ENCODE peak calls at places on chromosomes 5 and 9, in nine cellular contexts. One of them, this sample, is unnamed.

GRCh38 chr5:149388498-149389190 is 9.6 kb upstream of the IL17B start:
- DNase-seq in IMR-90: no peak
- DNase-seq in brain microvascular endothelial cell: no peak
- DNase-seq in adrenal gland: no peak
- DNase-seq in upper lobe of left lung: no peak
- DNase-seq in ovary: no peak
- DNase-seq in CD8-positive, alpha-beta T cell: no peak
- DNase-seq in esophagus squamous epithelium: no peak
- DNase-seq in mesenchymal stem cell: peak; percentile 52
- DNase-seq in this sample: no peak

GRCh38 chr9:117494401-117495130 is 79.7 kb upstream of the ASTN2 start:
- DNase-seq in upper lobe of left lung: no peak
- DNase-seq in mesenchymal stem cell: no peak
- DNase-seq in adrenal gland: no peak
- DNase-seq in esophagus squamous epithelium: no peak
- DNase-seq in CD8-positive, alpha-beta T cell: no peak
- DNase-seq in ovary: no peak
- DNase-seq in IMR-90: no peak
- DNase-seq in brain microvascular endothelial cell: no peak
- DNase-seq in this sample: no peak

GRCh38 chr9:133944746-133945135 is 47.4 kb downstream of the VAV2 start:
- DNase-seq in upper lobe of left lung: peak; percentile 59
- DNase-seq in mesenchymal stem cell: peak; percentile 65
- DNase-seq in adrenal gland: peak; percentile 93
- DNase-seq in CD8-positive, alpha-beta T cell: no peak
- DNase-seq in ovary: no peak
- DNase-seq in brain microvascular endothelial cell: peak; percentile 53
- DNase-seq in IMR-90: peak; percentile 62
- DNase-seq in esophagus squamous epithelium: no peak
- DNase-seq in this sample: no peak

GRCh38 chr5:37557734-37558293 is 178.7 kb downstream of the WDR70 start:
- DNase-seq in brain microvascular endothelial cell: no peak
- DNase-seq in CD8-positive, alpha-beta T cell: no peak
- DNase-seq in upper lobe of left lung: no peak
- DNase-seq in mesenchymal stem cell: no peak
- DNase-seq in esophagus squamous epithelium: no peak
- DNase-seq in adrenal gland: no peak
- DNase-seq in ovary: no peak
- DNase-seq in IMR-90: no peak
- DNase-seq in this sample: no peak

GRCh38 chr5:142680605-142681259 is 5.2 kb downstream of the FGF1 start:
- DNase-seq in adrenal gland: no peak
- DNase-seq in CD8-positive, alpha-beta T cell: no peak
- DNase-seq in esophagus squamous epithelium: no peak
- DNase-seq in upper lobe of left lung: no peak
- DNase-seq in mesenchymal stem cell: peak; percentile 36
- DNase-seq in ovary: no peak
- DNase-seq in IMR-90: peak; percentile 76
- DNase-seq in brain microvascular endothelial cell: no peak
- DNase-seq in this sample: no peak

GRCh38 chr9:87675906-87676515 is 49.9 kb upstream of the CTSL start:
- DNase-seq in upper lobe of left lung: peak; percentile 62
- DNase-seq in adrenal gland: no peak
- DNase-seq in esophagus squamous epithelium: no peak
- DNase-seq in CD8-positive, alpha-beta T cell: no peak
- DNase-seq in mesenchymal stem cell: no peak
- DNase-seq in ovary: no peak
- DNase-seq in brain microvascular endothelial cell: no peak
- DNase-seq in IMR-90: no peak
- DNase-seq in this sample: no peak

GRCh38 chr9:18020254-18020745 is 441.4 kb downstream of the SH3GL2 start:
- DNase-seq in IMR-90: no peak
- DNase-seq in upper lobe of left lung: no peak
- DNase-seq in CD8-positive, alpha-beta T cell: no peak
- DNase-seq in mesenchymal stem cell: no peak
- DNase-seq in ovary: no peak
- DNase-seq in esophagus squamous epithelium: no peak
- DNase-seq in adrenal gland: no peak
- DNase-seq in brain microvascular endothelial cell: no peak
- DNase-seq in this sample: no peak

GRCh38 chr9:125121156-125121555 is 22.2 kb downstream of the SCAI start:
- DNase-seq in mesenchymal stem cell: no peak
- DNase-seq in upper lobe of left lung: no peak
- DNase-seq in esophagus squamous epithelium: no peak
- DNase-seq in IMR-90: no peak
- DNase-seq in adrenal gland: no peak
- DNase-seq in brain microvascular endothelial cell: no peak
- DNase-seq in CD8-positive, alpha-beta T cell: no peak
- DNase-seq in ovary: no peak
- DNase-seq in this sample: no peak

GRCh38 chr9:6969805-6970204 is 212.0 kb downstream of the KDM4C start:
- DNase-seq in adrenal gland: no peak
- DNase-seq in upper lobe of left lung: no peak
- DNase-seq in esophagus squamous epithelium: no peak
- DNase-seq in IMR-90: no peak
- DNase-seq in mesenchymal stem cell: no peak
- DNase-seq in CD8-positive, alpha-beta T cell: no peak
- DNase-seq in ovary: no peak
- DNase-seq in brain microvascular endothelial cell: no peak
- DNase-seq in this sample: no peak

GRCh38 chr9:4207881-4208615 is 91.8 kb downstream of the GLIS3 start:
- DNase-seq in mesenchymal stem cell: peak; percentile 59
- DNase-seq in IMR-90: peak; percentile 61
- DNase-seq in esophagus squamous epithelium: no peak
- DNase-seq in adrenal gland: no peak
- DNase-seq in ovary: no peak
- DNase-seq in upper lobe of left lung: no peak
- DNase-seq in CD8-positive, alpha-beta T cell: no peak
- DNase-seq in brain microvascular endothelial cell: peak; percentile 63
- DNase-seq in this sample: no peak

DNA sequence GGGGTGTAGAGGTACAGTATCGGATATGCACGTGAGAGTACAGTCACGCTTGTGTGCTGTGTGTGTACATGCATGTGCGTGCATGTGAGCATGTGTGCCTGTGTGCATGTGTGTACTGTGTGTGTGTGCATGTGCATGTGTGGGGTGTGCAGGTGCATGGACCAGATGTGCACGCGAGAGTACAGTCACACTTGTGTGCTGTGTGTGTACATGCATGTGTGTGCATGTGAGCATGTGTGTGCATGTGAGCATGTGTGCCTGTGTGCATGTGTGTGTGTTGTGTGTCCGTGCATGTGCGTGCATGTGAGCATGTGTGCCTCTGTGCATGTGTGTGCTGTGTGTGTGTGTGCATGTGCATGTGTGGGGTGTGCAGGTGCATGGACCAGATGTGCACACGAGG is 10.3 kb downstream of the SLC6A19 start:
- DNase-seq in adrenal gland: no peak
- DNase-seq in esophagus squamous epithelium: no peak
- DNase-seq in upper lobe of left lung: no peak
- DNase-seq in brain microvascular endothelial cell: no peak
- DNase-seq in ovary: no peak
- DNase-seq in IMR-90: no peak
- DNase-seq in CD8-positive, alpha-beta T cell: no peak
- DNase-seq in mesenchymal stem cell: no peak
- DNase-seq in this sample: no peak
- H3K27me3 ChIP-seq in adrenal gland: no peaks in the 10 kb centered on the region
- H3K27me3 ChIP-seq in esophagus squamous epithelium: no peaks in the 10 kb centered on the region
- H3K27me3 ChIP-seq in upper lobe of left lung: no peaks in the 10 kb centered on the region
- H3K27me3 ChIP-seq in brain microvascular endothelial cell: peaks cover 10% of the 10 kb centered on the region
- H3K27me3 ChIP-seq in ovary: no peaks in the 10 kb centered on the region
- H3K27me3 ChIP-seq in IMR-90: peaks cover 10% of the 10 kb centered on the region
- H3K27me3 ChIP-seq in CD8-positive, alpha-beta T cell: no peaks in the 10 kb centered on the region
- H3K27me3 ChIP-seq in mesenchymal stem cell: peaks cover 3% of the 10 kb centered on the region
- H3K27me3 ChIP-seq in this sample: no peaks in the 10 kb centered on the region

DNA sequence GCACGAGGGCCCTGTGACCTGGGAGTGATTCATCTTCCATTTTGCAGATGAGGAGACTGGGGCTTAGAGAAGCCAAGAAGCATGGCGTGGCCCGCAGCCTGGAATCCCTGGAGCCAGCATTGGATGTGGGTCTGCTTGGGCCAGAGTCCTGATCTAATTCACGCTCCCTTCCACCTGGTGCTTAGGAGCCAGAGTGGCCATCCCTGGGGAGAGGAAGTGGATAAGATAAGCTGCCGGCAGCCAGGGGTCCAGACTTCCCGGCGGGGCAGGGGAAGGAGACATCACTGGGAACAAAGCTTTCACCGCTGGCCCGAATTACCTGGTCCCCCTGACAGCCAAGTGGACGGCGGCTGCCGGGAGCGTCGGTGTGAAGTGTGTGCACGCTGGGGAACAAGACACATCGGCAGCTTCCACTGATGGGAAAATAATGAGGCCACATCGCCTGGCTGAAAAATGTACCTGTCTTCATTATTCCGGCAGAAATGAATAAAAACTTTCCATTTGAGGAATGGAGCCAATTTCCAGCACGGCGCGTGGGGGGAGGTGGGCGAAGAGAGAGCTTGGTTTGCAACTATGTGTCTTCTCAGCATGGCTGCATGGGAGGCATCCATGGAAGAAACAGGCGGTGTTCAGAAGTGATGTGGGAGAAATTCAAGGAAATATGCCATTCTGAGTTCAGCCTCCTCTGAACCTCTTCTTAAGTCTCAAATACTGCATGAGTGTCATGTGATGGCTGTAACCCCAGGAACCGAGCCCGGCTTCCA is 78.5 kb downstream of the OLFM1 start:
- DNase-seq in esophagus squamous epithelium: no peak
- DNase-seq in upper lobe of left lung: no peak
- DNase-seq in ovary: no peak
- DNase-seq in CD8-positive, alpha-beta T cell: no peak
- DNase-seq in adrenal gland: no peak
- DNase-seq in IMR-90: no peak
- DNase-seq in brain microvascular endothelial cell: no peak
- DNase-seq in mesenchymal stem cell: no peak
- DNase-seq in this sample: no peak
- H3K27me3 ChIP-seq in esophagus squamous epithelium: no peaks in the 10 kb centered on the region
- H3K27me3 ChIP-seq in upper lobe of left lung: no peaks in the 10 kb centered on the region
- H3K27me3 ChIP-seq in ovary: no peaks in the 10 kb centered on the region
- H3K27me3 ChIP-seq in CD8-positive, alpha-beta T cell: no peaks in the 10 kb centered on the region
- H3K27me3 ChIP-seq in adrenal gland: no peaks in the 10 kb centered on the region
- H3K27me3 ChIP-seq in IMR-90: no peaks in the 10 kb centered on the region
- H3K27me3 ChIP-seq in brain microvascular endothelial cell: no peaks in the 10 kb centered on the region
- H3K27me3 ChIP-seq in mesenchymal stem cell: no peaks in the 10 kb centered on the region
- H3K27me3 ChIP-seq in this sample: no peaks in the 10 kb centered on the region

GRCh38 chr9:130939405-130939941 is 426 bp upstream of the FIBCD1 start:
- DNase-seq in adrenal gland: no peak
- DNase-seq in CD8-positive, alpha-beta T cell: no peak
- DNase-seq in brain microvascular endothelial cell: no peak
- DNase-seq in mesenchymal stem cell: no peak
- DNase-seq in IMR-90: peak; percentile 11
- DNase-seq in esophagus squamous epithelium: no peak
- DNase-seq in ovary: no peak
- DNase-seq in upper lobe of left lung: no peak
- DNase-seq in this sample: no peak

GRCh38 chr9:130938184-130938651 is 829 bp downstream of the FIBCD1 start:
- DNase-seq in adrenal gland: no peak
- DNase-seq in CD8-positive, alpha-beta T cell: no peak
- DNase-seq in IMR-90: no peak
- DNase-seq in ovary: no peak
- DNase-seq in esophagus squamous epithelium: no peak
- DNase-seq in mesenchymal stem cell: no peak
- DNase-seq in upper lobe of left lung: peak; percentile 82
- DNase-seq in brain microvascular endothelial cell: no peak
- DNase-seq in this sample: no peak

GRCh38 chr9:130938652-130939404 is at the start of gene FIBCD1:
- DNase-seq in brain microvascular endothelial cell: no peak
- DNase-seq in adrenal gland: no peak
- DNase-seq in upper lobe of left lung: peak; percentile 89
- DNase-seq in mesenchymal stem cell: peak; percentile 43
- DNase-seq in CD8-positive, alpha-beta T cell: no peak
- DNase-seq in IMR-90: peak; percentile 34
- DNase-seq in esophagus squamous epithelium: no peak
- DNase-seq in ovary: no peak
- DNase-seq in this sample: no peak

GRCh38 chr9:130940693-130941576 is 1.9 kb upstream of the FIBCD1 start:
- DNase-seq in CD8-positive, alpha-beta T cell: peak; percentile 82
- DNase-seq in brain microvascular endothelial cell: no peak
- DNase-seq in ovary: peak; percentile 73
- DNase-seq in esophagus squamous epithelium: no peak
- DNase-seq in adrenal gland: peak; percentile 75
- DNase-seq in upper lobe of left lung: peak; percentile 88
- DNase-seq in IMR-90: peak; percentile 15
- DNase-seq in mesenchymal stem cell: peak; percentile 37
- DNase-seq in this sample: peak; percentile 72

DNA sequence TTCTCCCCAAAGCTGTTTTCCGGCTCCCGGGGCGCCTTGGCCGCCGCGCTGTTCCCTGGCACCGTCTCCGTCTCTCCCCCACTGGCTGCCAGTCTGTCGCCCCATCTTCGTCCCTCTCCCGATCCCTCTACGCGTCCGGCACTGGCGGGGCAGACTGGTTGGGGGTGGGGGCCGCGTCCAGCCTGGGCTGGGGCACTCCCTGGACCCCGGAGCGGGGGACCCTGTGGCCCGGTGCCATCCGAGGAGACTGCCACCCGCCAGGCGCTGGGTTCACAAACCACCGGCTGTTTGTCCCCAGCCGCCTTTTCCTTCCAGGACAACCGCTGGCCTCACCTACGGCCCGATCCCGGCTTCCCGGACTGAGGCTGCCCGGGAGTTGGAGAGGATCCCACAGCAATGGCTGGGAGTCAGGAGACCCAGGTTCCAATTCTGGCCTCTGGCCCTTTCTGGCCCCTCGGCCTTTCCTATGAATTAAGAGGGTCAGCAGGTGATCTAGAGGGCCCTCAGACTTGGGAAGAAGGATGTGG is 1.0 kb upstream of the FIBCD1 start:
- DNase-seq in upper lobe of left lung: no peak
- DNase-seq in IMR-90: no peak
- DNase-seq in esophagus squamous epithelium: no peak
- DNase-seq in mesenchymal stem cell: no peak
- DNase-seq in brain microvascular endothelial cell: no peak
- DNase-seq in CD8-positive, alpha-beta T cell: no peak
- DNase-seq in adrenal gland: no peak
- DNase-seq in ovary: no peak
- DNase-seq in this sample: no peak
- H3K27me3 ChIP-seq in upper lobe of left lung: peaks cover 33% of the 10 kb centered on the region
- H3K27me3 ChIP-seq in IMR-90: peaks cover 39% of the 10 kb centered on the region
- H3K27me3 ChIP-seq in esophagus squamous epithelium: peaks cover 22% of the 10 kb centered on the region
- H3K27me3 ChIP-seq in mesenchymal stem cell: peaks cover 33% of the 10 kb centered on the region
- H3K27me3 ChIP-seq in brain microvascular endothelial cell: peaks cover 68% of the 10 kb centered on the region
- H3K27me3 ChIP-seq in CD8-positive, alpha-beta T cell: peaks cover 6% of the 10 kb centered on the region
- H3K27me3 ChIP-seq in adrenal gland: peaks cover 39% of the 10 kb centered on the region
- H3K27me3 ChIP-seq in ovary: peaks cover 12% of the 10 kb centered on the region
- H3K27me3 ChIP-seq in this sample: peaks cover 64% of the 10 kb centered on the region

DNA sequence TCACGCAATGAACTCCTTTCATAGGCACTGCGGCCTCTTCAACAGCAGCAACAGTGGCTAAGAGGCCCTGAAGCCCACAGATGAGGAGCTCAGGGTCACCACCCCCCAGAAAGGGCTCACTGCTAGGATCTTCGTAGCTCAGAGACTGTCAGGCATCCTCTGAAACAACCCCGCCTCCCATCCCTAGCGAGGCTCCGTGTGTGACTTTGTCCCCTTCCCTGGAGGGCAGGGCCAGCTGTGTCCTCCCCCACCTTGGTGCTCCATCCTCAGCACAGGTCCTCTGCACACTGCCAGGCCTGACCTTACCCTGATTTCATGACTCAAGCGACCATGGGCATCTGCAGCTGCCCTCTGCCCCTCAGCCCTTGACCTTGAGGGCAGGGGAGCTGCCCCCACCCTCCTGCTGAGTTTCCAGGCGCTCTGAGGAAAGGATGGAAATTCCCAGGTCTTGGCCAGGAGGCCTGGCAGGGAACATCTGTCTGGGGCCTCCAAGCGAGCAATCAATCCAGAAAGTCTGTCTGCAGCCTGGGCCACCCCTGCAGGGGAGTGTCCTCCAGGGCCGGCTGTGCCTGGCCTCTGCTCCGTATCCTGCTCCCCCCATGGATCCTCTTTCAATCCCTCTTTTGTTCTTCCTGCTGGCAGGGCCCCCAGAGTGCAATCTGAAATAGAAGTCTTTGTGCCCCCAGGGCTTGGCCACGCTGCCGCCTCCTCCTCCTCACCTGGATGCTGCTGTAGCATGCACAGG is 6.8 kb upstream of the IRX4 start:
- DNase-seq in CD8-positive, alpha-beta T cell: no peak
- DNase-seq in adrenal gland: no peak
- DNase-seq in upper lobe of left lung: no peak
- DNase-seq in ovary: no peak
- DNase-seq in mesenchymal stem cell: no peak
- DNase-seq in esophagus squamous epithelium: no peak
- DNase-seq in brain microvascular endothelial cell: no peak
- DNase-seq in IMR-90: no peak
- DNase-seq in this sample: no peak
- H3K27me3 ChIP-seq in CD8-positive, alpha-beta T cell: no peaks in the 10 kb centered on the region
- H3K27me3 ChIP-seq in adrenal gland: peaks cover 52% of the 10 kb centered on the region
- H3K27me3 ChIP-seq in upper lobe of left lung: peaks cover 47% of the 10 kb centered on the region
- H3K27me3 ChIP-seq in ovary: no peaks in the 10 kb centered on the region
- H3K27me3 ChIP-seq in mesenchymal stem cell: peaks cover 83% of the 10 kb centered on the region
- H3K27me3 ChIP-seq in esophagus squamous epithelium: no peaks in the 10 kb centered on the region
- H3K27me3 ChIP-seq in brain microvascular endothelial cell: peaks cover 46% of the 10 kb centered on the region
- H3K27me3 ChIP-seq in IMR-90: peaks cover 66% of the 10 kb centered on the region
- H3K27me3 ChIP-seq in this sample: peaks cover 53% of the 10 kb centered on the region